ENCODE peak calls at places on chromosomes 3 and 15, in eight cellular contexts. R, X, O, C, P, J, N and U are unnamed samples. For H3K36me3, the result is how much of the 10 kb centered on the place peaks cover.

GRCh38 chr3:47512416-47513124 is 942 bp downstream of the ELP6 start:
- DNase-seq in P (peak), X (no peak), O (peak), R (peak), J (no peak), N (no peak), C (peak), U (peak)

GRCh38 chr15:68553994-68554715 is 24.6 kb upstream of the CORO2B start:
- DNase-seq in P (peak), X (peak), O (no peak), J (peak), R (no peak), N (no peak), C (no peak), U (peak)

GRCh38 chr3:186787642-186788481 is 4.5 kb downstream of the EIF4A2 start:
- DNase-seq in P (no peak), N (no peak), R (no peak), C (no peak), J (no peak), X (no peak), O (no peak), U (no peak)

GRCh38 chr15:92770641-92771040 is 115.1 kb upstream of the FAM174B start:
- DNase-seq in X (no peak), C (no peak), N (no peak), P (no peak), O (no peak), R (no peak), J (no peak), U (no peak)

GRCh38 chr15:39106913-39107312 is 474.0 kb upstream of the THBS1 start:
- DNase-seq in J (no peak), R (no peak), C (no peak), N (no peak), X (no peak), P (no peak), O (no peak), U (no peak)

GRCh38 chr3:177606891-177607290 is 409.6 kb upstream of the TBL1XR1 start:
- DNase-seq in C (no peak), X (no peak), O (no peak), J (no peak), P (no peak), N (no peak), R (no peak), U (peak)

GRCh38 chr3:184260571-184261269 is 633 bp downstream of the CAMK2N2 start:
- DNase-seq in O (no peak), X (no peak), R (peak), N (no peak), J (peak), P (no peak), C (no peak), U (no peak)

GRCh38 chr15:39102431-39102830 is 478.4 kb upstream of the THBS1 start:
- DNase-seq in P (no peak), N (no peak), X (no peak), O (no peak), C (no peak), R (no peak), J (no peak), U (no peak)

GRCh38 chr3:101069796-101070195 is 76.6 kb upstream of the ABI3BP start:
- DNase-seq in N (no peak), P (no peak), C (no peak), X (no peak), R (no peak), O (no peak), J (no peak), U (no peak)

GRCh38 chr3:45026038-45026437 is at the start of gene CLEC3B:
- DNase-seq in P (no peak), O (peak), R (no peak), X (no peak), J (no peak), C (peak), N (no peak), U (no peak)
- H3K4me3 ChIP-seq in P (no peak), O (no peak), R (no peak), X (no peak), J (no peak), C (peak), N (no peak), U (no peak)

GRCh38 chr15:82081904-82082810 is 36.3 kb upstream of the MEX3B start:
- DNase-seq in C (no peak), R (no peak), X (no peak), N (no peak), O (no peak), J (no peak), P (no peak), U (no peak)
- TF ChIP-seq CTCF in C (no peak), R (no peak), X (peak), N (no peak), O (no peak), J (peak), P (peak), U (no peak)

GRCh38 chr3:53123953-53124352 is 6.3 kb downstream of the RFT1 start:
- DNase-seq in N (no peak), P (no peak), O (no peak), R (no peak), C (no peak), J (no peak), X (no peak), U (no peak)
- H3K36me3 ChIP-seq in N (half or more), P (under half), O (under half), R (under half), C (under half), J (under half), X (under half), U (under half)

DNA sequence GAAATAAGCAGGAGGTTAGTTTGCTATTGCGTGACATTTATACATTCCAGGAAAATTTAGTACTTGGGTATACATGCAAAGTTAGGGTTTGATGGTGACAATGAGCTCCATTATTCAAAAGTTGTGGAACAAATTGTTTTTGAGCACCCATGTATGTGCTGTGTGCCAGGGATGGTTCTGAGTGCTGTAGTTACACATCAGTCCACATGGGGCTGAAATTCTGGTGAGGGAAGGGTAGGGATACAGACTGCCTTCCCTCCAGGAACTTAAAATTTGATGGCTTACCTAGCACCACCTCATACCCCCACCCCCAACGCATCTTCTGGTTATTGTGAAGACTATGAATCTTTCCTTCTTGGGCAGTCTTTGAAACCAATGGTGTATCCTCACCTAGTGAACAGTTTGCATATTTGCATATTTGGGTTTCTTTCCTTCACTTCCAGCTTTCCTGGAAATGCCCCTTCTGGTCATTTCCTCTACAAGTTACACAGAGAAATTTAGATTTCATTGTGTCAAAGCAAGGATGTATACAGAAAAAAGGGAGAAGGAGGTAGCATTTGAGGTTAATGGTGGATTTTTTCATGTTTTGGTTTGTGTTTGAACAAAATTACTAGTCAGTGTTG is 222.0 kb upstream of the IL12A start:
- DNase-seq in O (no peak), X (no peak), C (no peak), J (no peak), N (no peak), R (no peak), P (peak), U (peak)
- H3K4me3 ChIP-seq in O (no peak), X (no peak), C (peak), J (peak), N (no peak), R (no peak), P (peak), U (no peak)

GRCh38 chr3:52345521-52346110 is 29.5 kb downstream of the DNAH1 start:
- DNase-seq in P (no peak), N (no peak), R (no peak), C (no peak), X (no peak), J (no peak), O (no peak), U (no peak)
- TF ChIP-seq CTCF in P (no peak), N (no peak), R (no peak), C (no peak), X (no peak), J (no peak), O (no peak), U (no peak)

DNA sequence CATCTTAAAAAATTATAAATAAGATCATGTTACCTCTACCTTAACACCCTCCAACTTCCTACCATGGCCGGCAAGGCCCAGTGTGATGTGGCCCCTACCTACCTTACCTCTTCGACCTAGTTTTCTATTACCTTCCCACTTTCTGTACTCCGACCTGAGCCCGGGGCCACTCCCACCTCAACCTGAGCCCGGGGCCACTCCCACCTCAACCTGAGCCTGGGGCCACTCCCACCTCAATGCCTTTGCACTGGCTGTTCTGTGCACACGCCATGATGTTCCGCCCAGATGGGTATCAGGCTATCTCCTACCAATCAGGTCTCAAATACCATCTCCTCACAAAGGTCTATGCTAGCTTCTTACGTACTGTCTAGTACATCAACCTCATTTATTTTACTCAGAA is 66.8 kb upstream of the XXYLT1 start:
- DNase-seq in J (no peak), O (no peak), C (no peak), X (no peak), R (no peak), P (no peak), N (no peak), U (peak)
- H3K36me3 ChIP-seq in J (under half), O (under half), C (under half), X (under half), R (under half), P (under half), N (under half), U (under half)

GRCh38 chr15:42203891-42204290 is 4.2 kb downstream of the VPS39 start:
- DNase-seq in J (no peak), R (no peak), C (no peak), N (no peak), P (no peak), X (no peak), O (no peak), U (no peak)

GRCh38 chr15:42210703-42211102 is 2.6 kb upstream of the VPS39 start:
- DNase-seq in O (no peak), X (no peak), P (no peak), R (no peak), J (no peak), C (no peak), N (no peak), U (no peak)

GRCh38 chr15:42202653-42203052 is 5.5 kb downstream of the VPS39 start:
- DNase-seq in P (no peak), N (no peak), C (no peak), X (no peak), O (no peak), R (no peak), J (no peak), U (no peak)

GRCh38 chr15:42213481-42213880 is 5.4 kb upstream of the VPS39 start:
- DNase-seq in N (no peak), R (no peak), J (no peak), X (no peak), C (no peak), O (no peak), P (no peak), U (no peak)

GRCh38 chr15:42207674-42208579 is at the start of gene VPS39:
- DNase-seq in P (peak), N (peak), J (peak), O (peak), C (peak), X (peak), R (peak), U (peak)
- H3K4me3 ChIP-seq in P (peak), N (peak), J (peak), O (peak), C (peak), X (peak), R (peak), U (peak)

GRCh38 chr3:172804323-172804722 is 53.8 kb downstream of the ECT2 start:
- DNase-seq in C (no peak), O (no peak), X (no peak), R (no peak), N (no peak), J (no peak), P (no peak), U (no peak)

GRCh38 chr3:172813462-172813861 is 62.9 kb downstream of the ECT2 start:
- DNase-seq in J (no peak), X (no peak), C (no peak), R (no peak), P (no peak), O (no peak), N (no peak), U (no peak)

GRCh38 chr3:172803489-172803888 is 53.0 kb downstream of the ECT2 start:
- DNase-seq in N (no peak), X (no peak), P (no peak), C (no peak), R (no peak), J (no peak), O (no peak), U (no peak)

GRCh38 chr3:172811099-172811498 is 60.6 kb downstream of the ECT2 start:
- DNase-seq in P (no peak), X (no peak), C (no peak), N (no peak), J (no peak), O (no peak), R (no peak), U (no peak)

DNA sequence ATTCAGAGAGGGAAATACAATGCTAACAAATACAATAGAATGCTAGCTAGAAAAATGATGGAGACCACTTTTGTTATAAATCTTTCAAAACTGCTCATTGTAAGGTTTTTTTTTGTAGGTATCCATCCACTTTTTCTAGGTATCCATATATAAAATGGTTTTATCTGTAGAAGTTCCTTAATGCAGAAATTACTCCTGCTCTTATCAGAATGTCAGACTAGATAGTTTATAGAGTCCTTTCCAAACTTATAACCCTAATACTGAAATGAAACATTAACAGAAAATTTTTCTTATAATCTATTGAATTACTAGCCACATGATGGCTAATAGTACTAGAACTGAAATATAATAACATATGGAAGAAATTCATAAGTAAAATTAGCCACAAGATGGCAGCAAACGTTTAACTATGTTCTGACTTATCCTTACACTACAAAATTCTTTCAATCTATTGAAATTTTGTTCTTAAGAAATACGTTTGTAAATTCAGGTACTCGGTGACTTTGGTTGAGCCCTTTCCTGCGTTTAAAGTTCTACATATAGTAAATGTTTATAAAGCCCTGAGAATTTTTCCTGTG is 58.5 kb downstream of the ECT2 start:
- DNase-seq in N (no peak), J (peak), P (peak), X (peak), R (no peak), C (no peak), O (no peak), U (no peak)
- TF ChIP-seq CTCF in N (peak), J (peak), P (peak), X (peak), R (peak), C (peak), O (no peak), U (peak)

GRCh38 chr15:47756872-47757271 is 39.6 kb downstream of the SEMA6D start:
- DNase-seq in C (peak), R (no peak), O (no peak), J (no peak), P (no peak), X (no peak), N (no peak), U (no peak)
- H3K36me3 ChIP-seq in C (under half), R (under half), O (under half), J (under half), P (under half), X (under half), N (under half), U (under half)